ENCODE peak calls at places on chromosomes 16 and 17, in five cellular contexts. C, W, R, V and L are unnamed samples. For H3K36me3, the result is how much of the 10 kb centered on the place peaks cover.

GRCh38 chr17:37392024-37392590 is 14.5 kb downstream of the ACACA start:
- DNase-seq in C (no peak), W (peak), R (no peak), V (no peak), L (no peak)

GRCh38 chr16:23700509-23700908 is 12.5 kb downstream of the ERN2 start:
- DNase-seq in C (no peak), W (no peak), R (no peak), V (no peak), L (no peak)

GRCh38 chr17:2263183-2263954 is 40.2 kb downstream of the SMG6 start:
- DNase-seq in C (no peak), W (no peak), R (no peak), V (no peak), L (no peak)

GRCh38 chr16:21233521-21234150 is at the start of gene ANKS4B:
- DNase-seq in C (no peak), W (no peak), R (no peak), V (no peak), L (no peak)

GRCh38 chr17:70636517-70637133 is 467.3 kb downstream of the KCNJ2 start:
- DNase-seq in C (no peak), W (peak), R (no peak), V (no peak), L (peak)

GRCh38 chr17:82775033-82775823 is 23.4 kb downstream of the TBCD start:
- DNase-seq in C (peak), W (peak), R (peak), V (peak), L (peak)

GRCh38 chr17:27623578-27623977 is 7.4 kb upstream of the LGALS9 start:
- DNase-seq in C (no peak), W (no peak), R (no peak), V (no peak), L (no peak)

GRCh38 chr17:27318228-27318627 is 24.3 kb downstream of the WSB1 start:
- DNase-seq in C (no peak), W (no peak), R (no peak), V (no peak), L (no peak)

GRCh38 chr17:64213995-64214507 is 49.0 kb downstream of the TEX2 start:
- DNase-seq in C (no peak), W (no peak), R (no peak), V (no peak), L (no peak)

GRCh38 chr17:29760279-29760721 is 137.6 kb upstream of the CORO6 start:
- DNase-seq in C (no peak), W (no peak), R (no peak), V (no peak), L (peak)

GRCh38 chr16:68776821-68777485 is 39.9 kb downstream of the CDH1 start:
- DNase-seq in C (no peak), W (no peak), R (no peak), V (no peak), L (no peak)

GRCh38 chr16:4513086-4513860 is 25.3 kb downstream of the CDIP1 start:
- DNase-seq in C (no peak), W (no peak), R (no peak), V (no peak), L (no peak)

GRCh38 chr16:4513881-4514280 is 24.7 kb downstream of the CDIP1 start:
- DNase-seq in C (no peak), W (no peak), R (no peak), V (no peak), L (no peak)

GRCh38 chr16:4510747-4511426 is 27.7 kb downstream of the CDIP1 start:
- DNase-seq in C (no peak), W (no peak), R (no peak), V (no peak), L (no peak)

GRCh38 chr16:4511441-4512082 is 27.0 kb downstream of the CDIP1 start:
- DNase-seq in C (peak), W (peak), R (no peak), V (no peak), L (peak)

DNA sequence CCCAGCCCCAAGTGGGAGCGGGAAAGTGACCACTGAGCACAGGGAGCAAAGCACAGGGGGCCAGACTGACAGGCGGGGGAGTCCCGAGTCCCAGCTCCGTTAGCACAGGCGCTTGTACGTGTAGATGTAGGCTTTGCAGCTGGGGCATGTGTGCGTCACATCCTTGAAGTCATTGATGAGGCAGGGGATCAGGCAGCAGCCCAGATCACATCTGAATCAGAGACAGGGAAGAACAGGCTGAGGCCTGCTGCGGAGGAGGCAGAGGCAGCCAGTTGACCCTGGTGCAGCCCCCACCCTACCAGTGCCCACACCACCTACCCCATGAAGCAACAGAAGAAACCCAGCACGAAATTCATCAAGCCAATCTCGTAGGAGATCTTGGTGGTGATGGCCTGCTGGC is 26.1 kb downstream of the CDIP1 start:
- DNase-seq in C (no peak), W (no peak), R (no peak), V (no peak), L (no peak)
- H3K36me3 ChIP-seq in C (under half), W (under half), R (under half), V (under half), L (under half)

DNA sequence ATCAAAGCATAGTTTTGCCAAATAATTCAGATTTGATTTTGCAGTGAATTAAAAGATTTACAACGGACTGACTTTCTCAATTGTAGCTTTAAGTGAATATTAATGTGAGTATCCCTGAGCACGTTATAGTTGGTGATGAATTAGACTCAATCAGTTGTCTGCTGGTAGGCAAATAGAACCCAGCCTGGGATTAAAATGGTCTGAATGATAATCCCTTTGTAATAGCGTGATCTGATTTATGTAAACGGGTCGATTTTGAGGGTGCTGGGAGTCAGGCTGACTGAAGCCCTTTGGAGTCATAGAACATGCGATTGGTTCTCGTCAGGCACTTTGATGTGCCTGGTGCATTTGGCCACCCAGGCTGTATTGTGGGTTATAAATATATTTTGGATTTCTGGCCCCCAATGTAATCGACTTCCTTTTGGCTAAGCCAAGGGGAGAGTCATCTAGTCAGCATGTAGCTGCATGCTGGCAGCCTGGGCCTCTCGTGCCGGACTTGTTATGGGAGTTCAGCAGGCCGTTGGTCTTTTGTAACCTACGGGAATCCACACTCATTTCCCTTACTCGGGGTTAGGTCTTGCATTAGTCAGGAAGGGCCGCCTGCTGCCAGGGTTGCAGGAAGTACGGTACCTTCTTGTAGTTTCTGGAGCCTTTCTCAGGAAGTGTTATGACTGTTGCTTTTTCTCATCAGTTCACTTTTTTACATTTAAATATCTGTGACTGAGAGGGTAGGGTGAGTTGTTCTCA is 5.4 kb downstream of the PGS1 start:
- DNase-seq in C (peak), W (peak), R (no peak), V (peak), L (peak)
- H3K4me3 ChIP-seq in C (no peak), W (no peak), R (no peak), V (no peak), L (no peak)

GRCh38 chr16:1677942-1678499 is at the start of gene JPT2:
- DNase-seq in C (peak), W (peak), R (peak), V (peak), L (peak)
- H3K36me3 ChIP-seq in C (under half), W (under half), R (under half), V (under half), L (half or more)

GRCh38 chr16:24847358-24847664 is 1.5 kb downstream of the SLC5A11 start:
- DNase-seq in C (no peak), W (no peak), R (no peak), V (no peak), L (no peak)
- H3K4me3 ChIP-seq in C (no peak), W (no peak), R (no peak), V (no peak), L (no peak)

GRCh38 chr17:3973498-3974137 is 9.4 kb upstream of the ATP2A3 start:
- DNase-seq in C (no peak), W (no peak), R (no peak), V (no peak), L (no peak)

GRCh38 chr17:3972931-3973330 is 8.7 kb upstream of the ATP2A3 start:
- DNase-seq in C (no peak), W (no peak), R (no peak), V (no peak), L (no peak)

GRCh38 chr17:3974138-3974687 is 10.0 kb upstream of the ATP2A3 start:
- DNase-seq in C (no peak), W (no peak), R (no peak), V (no peak), L (no peak)

GRCh38 chr17:3976675-3977171 is 12.5 kb upstream of the ATP2A3 start:
- DNase-seq in C (peak), W (no peak), R (no peak), V (peak), L (no peak)

GRCh38 chr17:3974980-3975379 is 10.7 kb upstream of the ATP2A3 start:
- DNase-seq in C (no peak), W (no peak), R (no peak), V (no peak), L (no peak)
- H3K36me3 ChIP-seq in C (under half), W (under half), R (under half), V (under half), L (under half)

DNA sequence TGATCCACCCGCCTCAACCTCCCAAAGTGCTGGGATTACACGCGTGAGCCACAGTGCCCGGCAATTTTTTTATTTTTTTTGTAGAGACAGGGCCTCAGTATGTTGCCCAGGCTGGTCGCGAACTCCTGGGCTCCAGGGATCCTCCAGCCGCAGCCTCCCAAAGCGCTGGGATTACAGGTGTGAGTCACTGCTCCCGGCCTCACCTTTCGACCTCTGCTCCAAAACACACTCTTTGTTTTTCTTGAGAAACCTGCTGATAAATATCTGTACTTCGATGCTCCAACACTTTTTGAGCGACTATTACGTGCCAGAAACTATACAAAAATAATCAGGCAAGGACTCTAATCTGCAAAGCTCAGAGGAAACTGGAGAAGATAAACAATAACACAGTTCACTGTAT is 1.0 kb downstream of the MED1 start:
- DNase-seq in C (no peak), W (no peak), R (no peak), V (no peak), L (no peak)
- H3K4me3 ChIP-seq in C (peak), W (peak), R (peak), V (no peak), L (peak)

DNA sequence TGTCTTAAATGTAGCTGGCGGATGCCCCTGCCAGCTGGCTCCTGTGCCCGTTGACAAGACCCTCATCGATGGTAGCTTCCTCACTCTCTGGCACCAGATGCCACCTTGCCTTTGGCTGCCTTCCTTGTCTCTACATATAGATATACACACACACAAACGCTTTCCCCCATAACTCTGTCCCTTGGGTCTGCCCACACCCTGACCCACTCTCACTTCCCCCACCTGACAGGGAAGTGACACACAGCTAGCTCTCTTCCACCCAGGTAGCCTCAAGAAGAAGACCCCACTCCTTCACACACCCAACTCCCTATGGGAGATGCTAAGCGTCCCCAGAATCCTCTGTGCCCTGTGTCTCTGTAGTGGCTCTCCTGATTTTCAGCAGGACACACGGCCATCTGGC is 25.6 kb downstream of the JUP start:
- DNase-seq in C (no peak), W (no peak), R (no peak), V (no peak), L (no peak)
- H3K36me3 ChIP-seq in C (under half), W (under half), R (under half), V (under half), L (under half)